ENCODE peak calls at places on chromosomes 12 and 14, in six cellular contexts. R is cardiac muscle cell; S is CD8-positive, alpha-beta memory T cell; G is body of pancreas; E is A549; X is colonic mucosa. B is an unnamed sample.

GRCh38 chr12:92292016-92292415 is 146.4 kb upstream of the BTG1 start:
- DNase-seq in S (no peak), R (no peak), G (no peak), X (no peak), E (no peak), B (no peak)

GRCh38 chr12:127363392-127363791 is 903.6 kb upstream of the TMEM132C start:
- DNase-seq in E (peak; percentile 9), X (no peak), S (no peak), G (no peak), R (peak; percentile 40), B (no peak)

GRCh38 chr14:100159107-100159864 is at the start of gene DEGS2:
- DNase-seq in R (peak; percentile 54), X (peak; percentile 79), E (peak; percentile 23), G (peak; percentile 73), S (peak; percentile 36), B (no peak)

GRCh38 chr12:43282106-43282505 is 269.9 kb downstream of the ADAMTS20 start:
- DNase-seq in X (no peak), E (peak; percentile 25), S (no peak), G (no peak), R (peak; percentile 34), B (no peak)

GRCh38 chr14:28102814-28103213 is 663.8 kb upstream of the FOXG1 start:
- DNase-seq in S (no peak), R (peak; percentile 1), G (no peak), X (no peak), E (no peak), B (no peak)

GRCh38 chr12:69682136-69682755 is 16.9 kb downstream of the BEST3 start:
- DNase-seq in E (no peak), R (no peak), X (no peak), G (no peak), S (no peak), B (no peak)

GRCh38 chr12:2752676-2753371 is 41.9 kb upstream of the FKBP4 start:
- DNase-seq in X (peak; percentile 81), S (peak; percentile 70), E (peak; percentile 49), R (peak; percentile 91), G (peak; percentile 83), B (peak; percentile 64)

GRCh38 chr12:107622005-107622404 is 63.6 kb upstream of the PWP1 start:
- DNase-seq in S (no peak), E (peak; percentile 47), G (no peak), R (no peak), X (no peak), B (peak; percentile 16)

GRCh38 chr12:24109381-24110039 is 160.0 kb upstream of the SOX5 start:
- DNase-seq in S (no peak), R (peak; percentile 19), G (no peak), X (no peak), E (peak; percentile 1), B (no peak)

GRCh38 chr14:101004176-101004575 is 100.7 kb upstream of the RTL1 start:
- DNase-seq in E (no peak), X (no peak), R (no peak), G (no peak), S (no peak), B (no peak)

GRCh38 chr12:120013659-120014380 is 24.8 kb downstream of the BICDL1 start:
- DNase-seq in G (no peak), S (peak; percentile 85), E (peak; percentile 30), R (no peak), X (no peak), B (peak; percentile 79)

GRCh38 chr12:123139926-123140674 is 10.8 kb downstream of the PITPNM2 start:
- DNase-seq in X (peak; percentile 75), S (no peak), E (peak; percentile 64), G (no peak), R (no peak), B (no peak)

GRCh38 chr14:78254911-78255431 is 84.8 kb downstream of the NRXN3 start:
- DNase-seq in R (no peak), G (no peak), X (no peak), E (peak; percentile 4), S (no peak), B (no peak)

GRCh38 chr12:19189522-19189921 is 60.0 kb downstream of the PLEKHA5 start:
- DNase-seq in E (no peak), S (no peak), X (no peak), R (no peak), G (no peak), B (no peak)

GRCh38 chr14:70726651-70727375 is 82.5 kb downstream of the MAP3K9 start:
- DNase-seq in E (no peak), S (no peak), G (no peak), R (no peak), X (no peak), B (no peak)

GRCh38 chr14:73888460-73888725 is 1.7 kb downstream of the ZNF410 start:
- DNase-seq in X (no peak), E (no peak), S (no peak), R (no peak), G (no peak), B (no peak)

GRCh38 chr12:65584041-65584440 is 240.2 kb upstream of the HMGA2 start:
- DNase-seq in E (no peak), G (no peak), R (no peak), S (no peak), X (no peak), B (no peak)

GRCh38 chr14:36503771-36504741 is 16.0 kb downstream of the NKX2-1 start:
- DNase-seq in R (no peak), G (no peak), E (no peak), X (no peak), S (no peak), B (no peak)

GRCh38 chr12:4037747-4038312 is 164.6 kb upstream of the PARP11 start:
- DNase-seq in G (peak; percentile 78), E (peak; percentile 42), X (peak; percentile 79), S (no peak), R (peak; percentile 57), B (no peak)

GRCh38 chr12:112350593-112351592 is 31.3 kb downstream of the HECTD4 start:
- DNase-seq in R (no peak), S (no peak), G (no peak), X (no peak), E (no peak), B (no peak)

GRCh38 chr14:85426068-85426935 is 103.6 kb upstream of the FLRT2 start:
- DNase-seq in E (no peak), R (no peak), X (no peak), S (no peak), G (no peak), B (no peak)

GRCh38 chr14:91008759-91009409 is 51.6 kb downstream of the RPS6KA5 start:
- DNase-seq in E (peak; percentile 12), G (no peak), R (no peak), X (peak; percentile 33), S (no peak), B (no peak)

GRCh38 chr12:14387472-14387871 is 22.0 kb downstream of the ATF7IP start:
- DNase-seq in R (no peak), E (no peak), G (no peak), S (no peak), X (no peak), B (no peak)
- H3K4me1 ChIP-seq in R (peaks cover 22% of the 10 kb centered on the region), E (peaks cover 17% of the 10 kb centered on the region), G (peaks cover 41% of the 10 kb centered on the region), S (peaks cover 85% of the 10 kb centered on the region), X (no peaks in the 10 kb centered on the region), B (peaks cover 77% of the 10 kb centered on the region)

DNA sequence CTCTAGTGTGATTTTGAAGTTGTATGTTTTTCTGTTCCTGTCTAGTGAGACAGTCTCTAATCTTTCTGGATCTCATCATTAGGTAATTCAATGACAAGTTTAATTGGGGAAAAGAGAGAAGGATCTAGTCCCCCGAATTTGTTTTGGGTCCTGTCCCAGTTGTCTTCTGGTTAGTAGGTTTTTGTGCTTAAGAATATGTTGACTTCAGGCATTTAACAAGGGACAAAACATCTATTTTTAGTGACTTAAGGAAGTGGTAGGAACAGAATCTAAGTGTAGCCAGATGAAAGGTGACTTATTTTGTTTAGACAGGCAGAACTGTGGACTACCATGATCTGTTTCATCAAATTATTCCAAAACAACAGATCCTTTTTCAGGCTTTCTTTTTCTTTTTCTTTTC is 2.2 kb downstream of the GPATCH2L start:
- DNase-seq in E (no peak), X (no peak), S (no peak), G (no peak), R (no peak), B (no peak)
- H3K4me1 ChIP-seq in E (peaks cover 33% of the 10 kb centered on the region), X (peaks cover 7% of the 10 kb centered on the region), S (peaks cover 54% of the 10 kb centered on the region), G (peaks cover 45% of the 10 kb centered on the region), R (peaks cover 19% of the 10 kb centered on the region), B (peaks cover 59% of the 10 kb centered on the region)

DNA sequence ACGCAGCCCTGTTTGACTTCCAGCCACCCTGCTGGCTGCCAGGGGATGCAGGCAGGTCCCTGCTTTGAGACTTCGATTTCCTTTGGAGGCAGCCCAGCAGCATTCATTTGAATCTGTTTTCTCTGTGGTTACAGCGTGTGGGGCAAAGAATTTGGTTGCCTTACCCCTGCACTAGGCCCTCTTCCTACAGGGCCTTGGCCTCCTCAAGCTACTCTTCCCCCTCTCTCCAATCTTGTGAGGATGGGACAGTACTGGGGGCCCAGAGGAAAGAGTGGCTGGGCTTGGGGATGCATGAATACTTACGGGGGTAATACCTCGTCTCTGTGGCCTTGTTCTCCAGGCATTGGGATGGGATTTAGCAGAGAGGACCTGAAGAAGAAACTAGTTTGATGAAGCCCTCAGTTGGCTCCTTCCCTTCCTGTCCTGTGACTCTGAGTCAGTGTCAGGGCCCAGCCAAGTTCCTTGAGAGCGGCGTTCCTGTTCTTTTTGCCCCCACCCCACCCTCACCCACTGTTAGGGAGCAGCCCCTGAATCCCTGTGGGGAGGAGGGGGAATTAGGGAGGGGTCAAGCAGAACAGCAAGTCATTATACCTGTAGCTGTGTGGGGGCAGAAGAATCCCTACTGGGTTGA is 5.1 kb upstream of the LRP1-AS start:
- DNase-seq in R (no peak), G (no peak), E (no peak), S (no peak), X (no peak), B (no peak)
- H3K4me1 ChIP-seq in R (no peaks in the 10 kb centered on the region), G (peaks cover 4% of the 10 kb centered on the region), E (peaks cover 19% of the 10 kb centered on the region), S (no peaks in the 10 kb centered on the region), X (peaks cover 19% of the 10 kb centered on the region), B (no peaks in the 10 kb centered on the region)

GRCh38 chr12:27178723-27179398 is 65.2 kb upstream of the STK38L start:
- DNase-seq in R (no peak), G (no peak), S (no peak), X (no peak), E (no peak), B (no peak)

GRCh38 chr12:27177716-27178115 is 66.4 kb upstream of the STK38L start:
- DNase-seq in E (peak; percentile 74), S (no peak), X (no peak), R (no peak), G (no peak), B (no peak)

GRCh38 chr12:27179399-27180214 is 64.5 kb upstream of the STK38L start:
- DNase-seq in E (peak; percentile 94), X (no peak), R (no peak), S (no peak), G (no peak), B (peak; percentile 14)

GRCh38 chr12:27176765-27177164 is 67.3 kb upstream of the STK38L start:
- DNase-seq in R (no peak), G (no peak), E (peak; percentile 59), S (no peak), X (no peak), B (peak; percentile 9)

DNA sequence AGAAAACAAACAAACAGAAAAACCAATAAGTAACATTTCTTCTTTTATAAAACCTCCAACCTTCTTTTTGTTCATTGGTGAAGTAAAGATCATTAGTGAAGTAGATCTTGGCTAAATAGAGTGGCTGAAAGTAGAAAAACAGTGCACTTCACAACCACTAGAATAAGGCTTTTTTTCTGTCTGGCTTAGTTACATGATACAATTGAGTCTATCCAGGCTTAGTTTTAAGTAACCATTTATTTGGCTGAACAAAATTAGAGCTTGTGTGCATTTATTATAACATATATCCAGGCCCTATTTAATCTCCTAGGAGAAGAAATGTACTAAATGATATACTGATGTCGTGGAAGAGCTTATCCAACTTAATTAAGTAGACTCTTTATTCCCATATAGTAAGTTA is 65.8 kb upstream of the STK38L start:
- DNase-seq in S (no peak), E (no peak), R (no peak), G (no peak), X (no peak), B (no peak)
- H3K4me1 ChIP-seq in S (no peaks in the 10 kb centered on the region), E (peaks cover 60% of the 10 kb centered on the region), R (peaks cover 6% of the 10 kb centered on the region), G (peaks cover 13% of the 10 kb centered on the region), X (no peaks in the 10 kb centered on the region), B (peaks cover 6% of the 10 kb centered on the region)